ENCODE peak calls at places on chromosomes 5 and 9, in six cellular contexts. One of them, this sample, is unnamed.

GRCh38 chr9:69454327-69454726 is 129.3 kb downstream of the ENTREP1 start:
- DNase-seq in mucosa of gallbladder: no peak
- DNase-seq in activated naive CD8-positive, alpha-beta T cell treated with anti-CD3 and anti-CD28 coated beads for 36 hours: no peak
- DNase-seq in psoas muscle: no peak
- DNase-seq in RPMI7951: no peak
- DNase-seq in cerebellar cortex: no peak
- DNase-seq in this sample: no peak

GRCh38 chr9:130119521-130120206 is 52.5 kb upstream of the NCS1 start:
- DNase-seq in RPMI7951: no peak
- DNase-seq in mucosa of gallbladder: no peak
- DNase-seq in cerebellar cortex: no peak
- DNase-seq in psoas muscle: no peak
- DNase-seq in activated naive CD8-positive, alpha-beta T cell treated with anti-CD3 and anti-CD28 coated beads for 36 hours: no peak
- DNase-seq in this sample: no peak

GRCh38 chr9:112380771-112381181 is 868 bp downstream of the HSDL2 start:
- DNase-seq in activated naive CD8-positive, alpha-beta T cell treated with anti-CD3 and anti-CD28 coated beads for 36 hours: no peak
- DNase-seq in mucosa of gallbladder: no peak
- DNase-seq in RPMI7951: peak
- DNase-seq in cerebellar cortex: peak
- DNase-seq in psoas muscle: no peak
- DNase-seq in this sample: no peak

GRCh38 chr5:116853992-116854391 is 279.4 kb upstream of the SEMA6A start:
- DNase-seq in activated naive CD8-positive, alpha-beta T cell treated with anti-CD3 and anti-CD28 coated beads for 36 hours: no peak
- DNase-seq in RPMI7951: no peak
- DNase-seq in cerebellar cortex: no peak
- DNase-seq in psoas muscle: no peak
- DNase-seq in mucosa of gallbladder: no peak
- DNase-seq in this sample: no peak

GRCh38 chr5:148730272-148730954 is 76.1 kb upstream of the HTR4 start:
- DNase-seq in activated naive CD8-positive, alpha-beta T cell treated with anti-CD3 and anti-CD28 coated beads for 36 hours: no peak
- DNase-seq in psoas muscle: no peak
- DNase-seq in RPMI7951: peak
- DNase-seq in cerebellar cortex: no peak
- DNase-seq in mucosa of gallbladder: no peak
- DNase-seq in this sample: no peak

GRCh38 chr5:125575561-125576504 is 829.4 kb upstream of the ZNF608 start:
- DNase-seq in activated naive CD8-positive, alpha-beta T cell treated with anti-CD3 and anti-CD28 coated beads for 36 hours: no peak
- DNase-seq in cerebellar cortex: no peak
- DNase-seq in psoas muscle: no peak
- DNase-seq in RPMI7951: peak
- DNase-seq in mucosa of gallbladder: no peak
- DNase-seq in this sample: no peak

GRCh38 chr5:142293486-142293885 is 31.3 kb downstream of the SPRY4 start:
- DNase-seq in activated naive CD8-positive, alpha-beta T cell treated with anti-CD3 and anti-CD28 coated beads for 36 hours: no peak
- DNase-seq in RPMI7951: peak
- DNase-seq in psoas muscle: no peak
- DNase-seq in mucosa of gallbladder: no peak
- DNase-seq in cerebellar cortex: no peak
- DNase-seq in this sample: no peak

GRCh38 chr5:85784746-85785145 is 833.0 kb upstream of the COX7C start:
- DNase-seq in cerebellar cortex: no peak
- DNase-seq in activated naive CD8-positive, alpha-beta T cell treated with anti-CD3 and anti-CD28 coated beads for 36 hours: no peak
- DNase-seq in mucosa of gallbladder: no peak
- DNase-seq in RPMI7951: no peak
- DNase-seq in psoas muscle: no peak
- DNase-seq in this sample: no peak

GRCh38 chr9:3963266-3964019 is 336.4 kb downstream of the GLIS3 start:
- DNase-seq in psoas muscle: no peak
- DNase-seq in RPMI7951: peak
- DNase-seq in mucosa of gallbladder: peak
- DNase-seq in activated naive CD8-positive, alpha-beta T cell treated with anti-CD3 and anti-CD28 coated beads for 36 hours: no peak
- DNase-seq in cerebellar cortex: no peak
- DNase-seq in this sample: no peak

GRCh38 chr5:178797546-178798105 is 62.1 kb upstream of the ZNF354B start:
- DNase-seq in RPMI7951: no peak
- DNase-seq in mucosa of gallbladder: no peak
- DNase-seq in psoas muscle: no peak
- DNase-seq in cerebellar cortex: no peak
- DNase-seq in activated naive CD8-positive, alpha-beta T cell treated with anti-CD3 and anti-CD28 coated beads for 36 hours: no peak
- DNase-seq in this sample: no peak

GRCh38 chr5:169142264-169142970 is 158.5 kb downstream of the SLIT3 start:
- DNase-seq in mucosa of gallbladder: peak
- DNase-seq in psoas muscle: peak
- DNase-seq in cerebellar cortex: peak
- DNase-seq in RPMI7951: no peak
- DNase-seq in activated naive CD8-positive, alpha-beta T cell treated with anti-CD3 and anti-CD28 coated beads for 36 hours: no peak
- DNase-seq in this sample: no peak

GRCh38 chr9:136127313-136127712 is 8.6 kb upstream of the TMEM250 start:
- DNase-seq in mucosa of gallbladder: no peak
- DNase-seq in cerebellar cortex: no peak
- DNase-seq in activated naive CD8-positive, alpha-beta T cell treated with anti-CD3 and anti-CD28 coated beads for 36 hours: no peak
- DNase-seq in RPMI7951: no peak
- DNase-seq in psoas muscle: no peak
- DNase-seq in this sample: no peak

GRCh38 chr5:125032286-125032685 is 285.8 kb upstream of the ZNF608 start:
- DNase-seq in activated naive CD8-positive, alpha-beta T cell treated with anti-CD3 and anti-CD28 coated beads for 36 hours: no peak
- DNase-seq in psoas muscle: no peak
- DNase-seq in mucosa of gallbladder: no peak
- DNase-seq in cerebellar cortex: no peak
- DNase-seq in RPMI7951: peak
- DNase-seq in this sample: no peak

GRCh38 chr5:61933787-61934626 is 372.0 kb upstream of the KIF2A start:
- DNase-seq in activated naive CD8-positive, alpha-beta T cell treated with anti-CD3 and anti-CD28 coated beads for 36 hours: no peak
- DNase-seq in RPMI7951: peak
- DNase-seq in psoas muscle: no peak
- DNase-seq in mucosa of gallbladder: peak
- DNase-seq in cerebellar cortex: peak
- DNase-seq in this sample: no peak

GRCh38 chr5:157648275-157648990 is 3.8 kb downstream of the SOX30 start:
- DNase-seq in activated naive CD8-positive, alpha-beta T cell treated with anti-CD3 and anti-CD28 coated beads for 36 hours: no peak
- DNase-seq in cerebellar cortex: no peak
- DNase-seq in RPMI7951: peak
- DNase-seq in mucosa of gallbladder: no peak
- DNase-seq in psoas muscle: no peak
- DNase-seq in this sample: no peak

GRCh38 chr9:128416014-128416413 is 4.6 kb upstream of the CERCAM start:
- DNase-seq in psoas muscle: no peak
- DNase-seq in activated naive CD8-positive, alpha-beta T cell treated with anti-CD3 and anti-CD28 coated beads for 36 hours: no peak
- DNase-seq in cerebellar cortex: no peak
- DNase-seq in RPMI7951: no peak
- DNase-seq in mucosa of gallbladder: peak
- DNase-seq in this sample: no peak

GRCh38 chr9:94174164-94174563 is 84.9 kb upstream of the ZNF169 start:
- DNase-seq in psoas muscle: no peak
- DNase-seq in cerebellar cortex: no peak
- DNase-seq in mucosa of gallbladder: no peak
- DNase-seq in activated naive CD8-positive, alpha-beta T cell treated with anti-CD3 and anti-CD28 coated beads for 36 hours: no peak
- DNase-seq in RPMI7951: no peak
- DNase-seq in this sample: no peak

GRCh38 chr5:106397700-106398099 is 1273.0 kb downstream of the EFNA5 start:
- DNase-seq in psoas muscle: no peak
- DNase-seq in mucosa of gallbladder: no peak
- DNase-seq in RPMI7951: peak
- DNase-seq in cerebellar cortex: no peak
- DNase-seq in activated naive CD8-positive, alpha-beta T cell treated with anti-CD3 and anti-CD28 coated beads for 36 hours: no peak
- DNase-seq in this sample: no peak